ENCODE peak calls at places on chromosome 10, in four cellular contexts. F is KBM-7, E is A549, H is cardiac muscle cell. V is an unnamed sample.

GRCh38 chr10:79237801-79238520 is 109.3 kb upstream of the PPIF start:
- DNase-seq in F (no peak), E (no peak), H (no peak), V (no peak)

GRCh38 chr10:102396751-102397151 is 1.2 kb downstream of the NFKB2 start:
- DNase-seq in F (no peak), E (no peak), H (no peak), V (no peak)

GRCh38 chr10:130171196-130171595 is 35.0 kb downstream of the GLRX3 start:
- DNase-seq in F (peak; percentile 66), E (no peak), H (no peak), V (no peak)

GRCh38 chr10:124743188-124744046 is 761 bp downstream of the FAM53B start:
- DNase-seq in F (peak; percentile 55), E (peak; percentile 54), H (peak; percentile 41), V (no peak)

GRCh38 chr10:118034755-118035154 is 12.0 kb downstream of the RAB11FIP2 start:
- DNase-seq in F (peak; percentile 45), E (no peak), H (no peak), V (no peak)

GRCh38 chr10:55550241-55550640 is 749.2 kb upstream of the PCDH15 start:
- DNase-seq in F (no peak), E (no peak), H (no peak), V (no peak)

GRCh38 chr10:101834341-101834740 is 9.3 kb downstream of the KCNIP2 start:
- DNase-seq in F (peak; percentile 80), E (no peak), H (no peak), V (no peak)

GRCh38 chr10:123007558-123008378 is 827 bp downstream of the IKZF5 start:
- DNase-seq in F (peak; percentile 65), E (peak; percentile 72), H (peak; percentile 64), V (no peak)

GRCh38 chr10:120975072-120975910 is 124.1 kb downstream of the WDR11 start:
- DNase-seq in F (no peak), E (no peak), H (no peak), V (no peak)

GRCh38 chr10:6069101-6069931 is 7.1 kb upstream of the IL2RA start:
- DNase-seq in F (no peak), E (no peak), H (no peak), V (no peak)

V was measured in stimulated activated CD8-positive, alpha-beta memory T cell treated with anti-CD3 and anti-CD28 coated beads, Interleukin-15, amount 100 ng/mL, for 1 hour.